ENCODE peak calls at places on chromosomes 11 and 22, in five cellular contexts. One of them, this sample, is unnamed.

GRCh38 chr11:65794570-65795510 is 8.0 kb downstream of the OVOL1 start:
- DNase-seq in EH: no peak
- DNase-seq in WTC11: no peak
- DNase-seq in esophagus squamous epithelium: no peak
- DNase-seq in sigmoid colon: no peak
- DNase-seq in this sample: no peak

GRCh38 chr11:122814401-122814800 is 23.9 kb upstream of the CRTAM start:
- DNase-seq in sigmoid colon: no peak
- DNase-seq in EH: no peak
- DNase-seq in esophagus squamous epithelium: no peak
- DNase-seq in WTC11: no peak
- DNase-seq in this sample: no peak

GRCh38 chr11:68455485-68455884 is 5.1 kb upstream of the PPP6R3 start:
- DNase-seq in WTC11: no peak
- DNase-seq in sigmoid colon: no peak
- DNase-seq in EH: peak
- DNase-seq in esophagus squamous epithelium: no peak
- DNase-seq in this sample: no peak

GRCh38 chr11:75667831-75668507 is 869 bp downstream of the MAP6 start:
- DNase-seq in sigmoid colon: peak
- DNase-seq in EH: peak
- DNase-seq in WTC11: peak
- DNase-seq in esophagus squamous epithelium: no peak
- DNase-seq in this sample: peak

GRCh38 chr22:18119409-18120110 is 9.0 kb downstream of the TUBA8 start:
- DNase-seq in esophagus squamous epithelium: no peak
- DNase-seq in EH: peak
- DNase-seq in sigmoid colon: no peak
- DNase-seq in WTC11: no peak
- DNase-seq in this sample: no peak

GRCh38 chr11:11582261-11582701 is 39.5 kb downstream of the GALNT18 start:
- DNase-seq in esophagus squamous epithelium: no peak
- DNase-seq in sigmoid colon: no peak
- DNase-seq in WTC11: no peak
- DNase-seq in EH: no peak
- DNase-seq in this sample: peak

GRCh38 chr22:43273902-43274484 is 69.2 kb downstream of the SCUBE1 start:
- DNase-seq in sigmoid colon: no peak
- DNase-seq in EH: peak
- DNase-seq in WTC11: peak
- DNase-seq in esophagus squamous epithelium: no peak
- DNase-seq in this sample: peak

GRCh38 chr11:75346912-75347647 is 4.4 kb downstream of the ARRB1 start:
- DNase-seq in esophagus squamous epithelium: no peak
- DNase-seq in sigmoid colon: peak
- DNase-seq in EH: peak
- DNase-seq in WTC11: no peak
- DNase-seq in this sample: no peak

GRCh38 chr22:20552913-20553401 is 45.5 kb downstream of the MED15 start:
- DNase-seq in sigmoid colon: peak
- DNase-seq in esophagus squamous epithelium: no peak
- DNase-seq in EH: no peak
- DNase-seq in WTC11: no peak
- DNase-seq in this sample: no peak

GRCh38 chr11:76056881-76057280 is 149.4 kb downstream of the WNT11 start:
- DNase-seq in sigmoid colon: no peak
- DNase-seq in EH: no peak
- DNase-seq in esophagus squamous epithelium: no peak
- DNase-seq in WTC11: no peak
- DNase-seq in this sample: no peak

GRCh38 chr11:1566381-1567051 is 5.6 kb downstream of the DUSP8 start:
- DNase-seq in WTC11: no peak
- DNase-seq in esophagus squamous epithelium: no peak
- DNase-seq in EH: no peak
- DNase-seq in sigmoid colon: no peak
- DNase-seq in this sample: no peak

GRCh38 chr11:8331767-8332166 is 68.1 kb upstream of the LMO1 start:
- DNase-seq in sigmoid colon: no peak
- DNase-seq in esophagus squamous epithelium: no peak
- DNase-seq in WTC11: no peak
- DNase-seq in EH: peak
- DNase-seq in this sample: no peak

GRCh38 chr11:2687223-2687530 is 12.6 kb downstream of the KCNQ1OT1 start:
- DNase-seq in EH: no peak
- DNase-seq in esophagus squamous epithelium: no peak
- DNase-seq in sigmoid colon: peak
- DNase-seq in WTC11: peak
- DNase-seq in this sample: no peak

GRCh38 chr11:36104660-36104992 is 160.8 kb downstream of the LDLRAD3 start:
- DNase-seq in esophagus squamous epithelium: no peak
- DNase-seq in sigmoid colon: no peak
- DNase-seq in EH: no peak
- DNase-seq in WTC11: no peak
- DNase-seq in this sample: no peak

GRCh38 chr11:124569697-124570096 is at the start of gene OR8A1:
- DNase-seq in esophagus squamous epithelium: no peak
- DNase-seq in EH: no peak
- DNase-seq in WTC11: no peak
- DNase-seq in sigmoid colon: no peak
- DNase-seq in this sample: no peak

GRCh38 chr22:19565921-19566598 is 41.9 kb upstream of the CLDN5 start:
- DNase-seq in EH: peak
- DNase-seq in sigmoid colon: peak
- DNase-seq in esophagus squamous epithelium: no peak
- DNase-seq in WTC11: no peak
- DNase-seq in this sample: no peak

GRCh38 chr11:107276057-107276456 is 181.6 kb downstream of the CWF19L2 start:
- DNase-seq in sigmoid colon: no peak
- DNase-seq in EH: no peak
- DNase-seq in WTC11: no peak
- DNase-seq in esophagus squamous epithelium: no peak
- DNase-seq in this sample: no peak

GRCh38 chr11:65637794-65638317 is at the start of gene SIPA1:
- DNase-seq in WTC11: peak
- DNase-seq in sigmoid colon: peak
- DNase-seq in esophagus squamous epithelium: no peak
- DNase-seq in EH: peak
- DNase-seq in this sample: peak

GRCh38 chr11:104484784-104485554 is 321.0 kb upstream of the PDGFD start:
- DNase-seq in esophagus squamous epithelium: no peak
- DNase-seq in EH: no peak
- DNase-seq in WTC11: no peak
- DNase-seq in sigmoid colon: no peak
- DNase-seq in this sample: no peak

GRCh38 chr11:66264893-66265292 is 3.5 kb upstream of the RAB1B start:
- DNase-seq in WTC11: peak
- DNase-seq in sigmoid colon: no peak
- DNase-seq in EH: no peak
- DNase-seq in esophagus squamous epithelium: no peak
- DNase-seq in this sample: no peak

GRCh38 chr11:108788565-108789199 is 123.8 kb downstream of the DDX10 start:
- DNase-seq in EH: peak
- DNase-seq in esophagus squamous epithelium: no peak
- DNase-seq in sigmoid colon: no peak
- DNase-seq in WTC11: peak
- DNase-seq in this sample: no peak

GRCh38 chr22:32544953-32545558 is 70.4 kb downstream of the FBXO7 start:
- DNase-seq in sigmoid colon: peak
- DNase-seq in EH: peak
- DNase-seq in WTC11: no peak
- DNase-seq in esophagus squamous epithelium: no peak
- DNase-seq in this sample: no peak

GRCh38 chr22:24977370-24978230 is 25.1 kb downstream of the KIAA1671 start:
- DNase-seq in EH: no peak
- DNase-seq in WTC11: no peak
- DNase-seq in sigmoid colon: peak
- DNase-seq in esophagus squamous epithelium: no peak
- DNase-seq in this sample: no peak

GRCh38 chr11:35005156-35005780 is 88.8 kb downstream of the PDHX start:
- DNase-seq in WTC11: no peak
- DNase-seq in sigmoid colon: no peak
- DNase-seq in esophagus squamous epithelium: no peak
- DNase-seq in EH: no peak
- DNase-seq in this sample: no peak

GRCh38 chr22:28229566-28230483 is 310.8 kb upstream of the PITPNB start:
- DNase-seq in sigmoid colon: no peak
- DNase-seq in WTC11: no peak
- DNase-seq in esophagus squamous epithelium: no peak
- DNase-seq in EH: peak
- DNase-seq in this sample: no peak

GRCh38 chr11:57477507-57478189 is 17.3 kb downstream of the RTN4RL2 start:
- DNase-seq in WTC11: no peak
- DNase-seq in EH: no peak
- DNase-seq in esophagus squamous epithelium: no peak
- DNase-seq in sigmoid colon: no peak
- DNase-seq in this sample: no peak

GRCh38 chr11:70090989-70091388 is 12.9 kb downstream of the ANO1 start:
- DNase-seq in sigmoid colon: peak
- DNase-seq in WTC11: no peak
- DNase-seq in EH: no peak
- DNase-seq in esophagus squamous epithelium: no peak
- DNase-seq in this sample: peak

GRCh38 chr22:26416256-26416655 is 12.8 kb upstream of the ASPHD2 start:
- DNase-seq in WTC11: no peak
- DNase-seq in EH: no peak
- DNase-seq in sigmoid colon: no peak
- DNase-seq in esophagus squamous epithelium: no peak
- DNase-seq in this sample: no peak

GRCh38 chr11:106728861-106729260 is 289.4 kb downstream of the GUCY1A2 start:
- DNase-seq in WTC11: no peak
- DNase-seq in EH: no peak
- DNase-seq in sigmoid colon: no peak
- DNase-seq in esophagus squamous epithelium: no peak
- DNase-seq in this sample: no peak

GRCh38 chr11:34342008-34342533 is 15.7 kb downstream of the ABTB2 start:
- DNase-seq in esophagus squamous epithelium: no peak
- DNase-seq in WTC11: no peak
- DNase-seq in sigmoid colon: peak
- DNase-seq in EH: peak
- DNase-seq in this sample: no peak

GRCh38 chr11:112279901-112280267 is 19.2 kb upstream of the PLET1 start:
- DNase-seq in EH: peak
- DNase-seq in esophagus squamous epithelium: no peak
- DNase-seq in sigmoid colon: peak
- DNase-seq in WTC11: peak
- DNase-seq in this sample: no peak

GRCh38 chr22:26380072-26380471 is 49.0 kb upstream of the ASPHD2 start:
- DNase-seq in WTC11: no peak
- DNase-seq in sigmoid colon: no peak
- DNase-seq in EH: no peak
- DNase-seq in esophagus squamous epithelium: no peak
- DNase-seq in this sample: no peak